ENCODE peak calls at places on chromosomes 16 and 17, in four cellular contexts. Y, W, E and M are unnamed samples. For H3K4me1, the result is how much of the 10 kb centered on the place peaks cover.

GRCh38 chr17:77890771-77891170 is 67.7 kb upstream of the TNRC6C start:
- DNase-seq in Y (no peak), E (no peak), W (no peak), M (no peak)

GRCh38 chr16:30923554-30924085 is at the start of gene FBXL19:
- DNase-seq in E (no peak), Y (no peak), W (no peak), M (no peak)

GRCh38 chr17:67613961-67614360 is 103.8 kb upstream of the NOL11 start:
- DNase-seq in E (no peak), W (no peak), Y (no peak), M (no peak)

GRCh38 chr17:58809564-58809936 is 53.9 kb downstream of the PPM1E start:
- DNase-seq in Y (no peak), W (no peak), E (no peak), M (no peak)

GRCh38 chr16:79599837-79600635 is 501 bp downstream of the MAF start:
- DNase-seq in W (no peak), E (peak), Y (no peak), M (peak)

GRCh38 chr17:73713136-73713535 is 68.9 kb upstream of the SDK2 start:
- DNase-seq in W (no peak), E (no peak), Y (no peak), M (no peak)

GRCh38 chr17:4645642-4646041 is 4.2 kb upstream of the ALOX15 start:
- DNase-seq in W (no peak), Y (no peak), E (no peak), M (no peak)

GRCh38 chr17:77442976-77443742 is 302.4 kb downstream of the SEC14L1 start:
- DNase-seq in W (no peak), Y (no peak), E (no peak), M (no peak)

GRCh38 chr16:65655802-65656201 is 533.9 kb upstream of the CDH11 start:
- DNase-seq in Y (no peak), E (no peak), W (no peak), M (no peak)

GRCh38 chr17:21165922-21166598 is 39.3 kb downstream of the DHRS7B start:
- DNase-seq in Y (no peak), W (no peak), E (no peak), M (no peak)

GRCh38 chr17:43669971-43670644 is 8.4 kb upstream of the MEOX1 start:
- DNase-seq in Y (no peak), E (no peak), W (no peak), M (peak)

GRCh38 chr17:55587608-55588139 is 76.4 kb upstream of the SMIM36 start:
- DNase-seq in E (no peak), W (no peak), Y (no peak), M (no peak)

GRCh38 chr17:18181358-18181757 is 2.3 kb upstream of the ALKBH5 start:
- DNase-seq in Y (no peak), E (no peak), W (no peak), M (no peak)

GRCh38 chr16:81443688-81444447 is 740 bp upstream of the CMIP start:
- DNase-seq in W (no peak), Y (no peak), E (peak), M (no peak)

GRCh38 chr17:55238931-55239297 is 25.8 kb upstream of the HLF start:
- DNase-seq in W (no peak), Y (no peak), E (no peak), M (no peak)

GRCh38 chr17:63830904-63831491 is 3.5 kb upstream of the FTSJ3 start:
- DNase-seq in E (no peak), Y (no peak), W (no peak), M (no peak)

GRCh38 chr17:40647549-40648325 is at the start of gene SMARCE1:
- DNase-seq in W (peak), E (peak), Y (peak), M (peak)

GRCh38 chr16:21339927-21340326 is 61.8 kb upstream of the CRYM start:
- DNase-seq in Y (no peak), W (no peak), E (no peak), M (no peak)

GRCh38 chr16:75074920-75075687 is 41.5 kb downstream of the LDHD start:
- DNase-seq in Y (no peak), W (peak), E (no peak), M (peak)

GRCh38 chr17:9893606-9894005 is 11.5 kb downstream of the RCVRN start:
- DNase-seq in E (no peak), Y (no peak), W (no peak), M (no peak)

GRCh38 chr17:22373911-22374310 is 681.6 kb downstream of the KCNJ18 start:
- DNase-seq in W (no peak), E (no peak), Y (no peak), M (no peak)

GRCh38 chr16:85560932-85561247 is 52.2 kb upstream of the GSE1 start:
- DNase-seq in Y (no peak), E (no peak), W (no peak), M (no peak)

GRCh38 chr17:42045719-42046118 is 4.7 kb downstream of the C17orf113 start:
- DNase-seq in E (no peak), W (no peak), Y (no peak), M (no peak)

GRCh38 chr16:85104821-85105391 is 7.4 kb downstream of the CIBAR2 start:
- DNase-seq in Y (no peak), W (no peak), E (no peak), M (no peak)

DNA sequence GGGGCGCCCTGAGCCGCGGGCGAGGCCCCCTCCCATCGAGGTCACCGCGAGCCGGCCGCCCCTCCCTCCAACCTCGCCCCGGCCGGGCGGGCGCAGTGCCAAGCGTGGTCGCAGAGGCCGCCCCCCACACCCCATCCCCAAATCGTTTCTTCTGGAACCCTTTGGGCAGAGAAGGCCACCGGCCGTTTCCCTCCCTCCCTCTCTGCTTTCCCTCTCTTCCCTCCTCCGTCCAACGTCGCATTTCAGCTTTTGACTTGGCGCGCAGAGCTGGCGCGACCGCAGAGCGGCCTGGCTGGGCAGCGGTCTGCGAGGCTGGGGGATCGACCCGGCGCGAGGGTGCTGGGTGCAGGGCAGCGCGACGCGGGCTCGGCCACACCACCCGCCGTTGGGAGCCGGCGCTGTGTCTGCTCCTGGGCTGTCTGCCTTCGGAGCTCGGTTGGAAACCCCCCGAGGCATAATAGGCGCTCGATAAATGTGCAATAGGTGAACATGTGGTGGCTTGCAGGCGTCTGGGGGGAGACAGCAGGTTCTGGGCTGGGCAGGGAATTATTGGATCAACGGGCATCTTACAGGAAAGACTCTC is 2.9 kb upstream of the NTN3 start:
- DNase-seq in Y (no peak), W (peak), E (no peak), M (no peak)
- H3K4me1 ChIP-seq in Y (half or more), W (under half), E (under half), M (under half)

GRCh38 chr17:48933035-48933434 is 11.6 kb downstream of the SNF8 start:
- DNase-seq in Y (no peak), W (no peak), E (no peak), M (no peak)
- TF ChIP-seq POLR2AphosphoS5 in Y (peak), W (no peak), E (no peak), M (no peak)

GRCh38 chr16:68291227-68291626 is 19.5 kb downstream of the SLC7A6OS start:
- DNase-seq in E (no peak), W (no peak), Y (no peak), M (no peak)
- H3K4me1 ChIP-seq in E (under half), W (half or more), Y (under half), M (under half)

DNA sequence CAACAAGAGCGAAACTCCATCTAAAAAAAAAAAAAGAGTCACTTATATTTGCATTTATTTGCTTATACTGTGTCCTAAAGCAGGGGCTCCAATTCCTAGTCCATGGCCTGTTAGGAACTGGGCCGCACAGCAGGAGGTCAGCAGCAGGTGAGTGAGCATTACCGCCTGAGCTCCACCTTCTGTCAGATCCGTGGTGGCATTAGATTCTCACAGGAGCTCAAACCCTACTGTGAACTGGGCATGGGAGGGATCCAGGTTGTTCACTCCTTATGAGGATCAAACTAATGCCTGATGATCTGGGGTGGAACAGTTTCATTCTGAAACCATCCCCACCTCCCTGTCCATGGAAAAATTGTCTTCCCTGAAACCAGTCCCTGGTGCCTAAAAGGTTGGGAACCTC is 24.9 kb downstream of the ITGB3 start:
- DNase-seq in Y (no peak), E (no peak), W (no peak), M (no peak)
- TF ChIP-seq POLR2AphosphoS5 in Y (no peak), E (no peak), W (no peak), M (no peak)

GRCh38 chr17:17051791-17052461 is 9.7 kb downstream of the MPRIP start:
- DNase-seq in E (peak), W (no peak), Y (no peak), M (peak)
- H3K4me1 ChIP-seq in E (under half), W (under half), Y (under half), M (half or more)

GRCh38 chr17:82170412-82170961 is 42.2 kb downstream of the CCDC57 start:
- DNase-seq in E (no peak), W (no peak), Y (no peak), M (no peak)
- TF ChIP-seq POLR2AphosphoS5 in E (no peak), W (no peak), Y (no peak), M (no peak)

GRCh38 chr17:29615492-29616299 is 7.0 kb downstream of the CORO6 start:
- DNase-seq in Y (no peak), E (peak), W (peak), M (peak)
- H3K4me1 ChIP-seq in Y (half or more), E (under half), W (under half), M (half or more)

DNA sequence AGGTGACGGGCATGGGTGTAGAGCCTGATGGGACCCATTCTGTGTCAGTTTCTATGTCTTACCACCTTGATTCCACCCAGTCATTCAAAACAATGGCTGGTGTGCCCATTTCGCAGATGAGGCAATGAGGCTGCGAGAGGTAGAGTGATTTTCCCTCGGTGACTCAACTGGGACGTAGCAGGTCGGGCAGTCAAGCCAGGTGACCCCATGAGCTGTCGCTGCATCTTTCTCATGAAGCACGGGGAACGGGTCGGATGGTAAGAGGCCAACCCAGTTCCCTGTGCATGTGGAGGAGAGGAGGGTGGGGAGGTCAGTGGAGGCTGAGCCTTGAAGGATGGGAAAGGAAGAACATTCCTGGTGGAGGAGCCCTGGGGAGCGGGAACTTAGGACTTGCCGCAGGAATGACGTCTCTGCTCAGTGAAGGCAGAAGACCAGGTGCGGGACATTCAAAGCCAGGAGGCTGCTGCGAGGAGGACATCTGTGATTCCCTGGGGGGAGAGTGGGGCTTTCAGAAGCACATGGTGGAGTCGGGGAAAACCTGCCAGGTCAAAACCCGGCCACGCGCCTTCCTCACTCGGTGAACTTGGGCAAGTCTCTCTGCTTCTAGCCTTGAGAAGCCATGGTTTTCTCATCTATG is 1.1 kb downstream of the IL21R start:
- DNase-seq in W (no peak), Y (no peak), E (no peak), M (no peak)
- TF ChIP-seq POLR2AphosphoS5 in W (no peak), Y (no peak), E (no peak), M (no peak)

GRCh38 chr17:50218771-50219315 is 17.4 kb upstream of the COL1A1 start:
- DNase-seq in E (no peak), W (no peak), Y (peak), M (no peak)
- H3K4me1 ChIP-seq in E (under half), W (under half), Y (under half), M (under half)

GRCh38 chr17:60354223-60354622 is 37.7 kb downstream of the USP32 start:
- DNase-seq in W (peak), E (no peak), Y (no peak), M (no peak)

GRCh38 chr17:60352569-60352968 is 39.4 kb downstream of the USP32 start:
- DNase-seq in W (no peak), E (no peak), Y (no peak), M (no peak)

GRCh38 chr17:60351012-60351695 is 40.8 kb downstream of the USP32 start:
- DNase-seq in E (no peak), Y (no peak), W (no peak), M (no peak)

GRCh38 chr17:60353773-60354172 is 38.2 kb downstream of the USP32 start:
- DNase-seq in Y (no peak), E (no peak), W (no peak), M (no peak)

DNA sequence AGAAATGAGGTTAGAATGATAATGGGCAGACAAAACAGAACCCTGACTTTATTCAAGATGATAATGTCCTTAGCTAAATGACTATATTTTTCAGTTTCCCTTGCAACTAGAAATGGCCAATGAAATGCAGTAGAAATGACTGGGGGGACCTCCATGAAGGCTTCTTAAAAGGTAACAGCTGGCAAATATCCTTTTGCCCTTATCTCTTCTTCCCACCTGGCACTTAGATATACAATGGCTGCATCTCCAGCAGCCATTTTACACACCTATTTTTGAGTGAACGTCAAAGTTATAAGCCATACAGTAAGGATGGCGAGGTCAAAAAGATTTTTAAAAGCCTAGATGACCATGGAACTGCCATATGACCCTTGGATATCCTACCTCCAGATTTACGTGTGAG is 39.9 kb downstream of the USP32 start:
- DNase-seq in Y (no peak), W (no peak), E (no peak), M (no peak)
- TF ChIP-seq POLR2AphosphoS5 in Y (no peak), W (no peak), E (no peak), M (no peak)